ENCODE peak calls at places on chromosomes 1 and 21, in six cellular contexts. P is SJSA1; D is CD8-positive, alpha-beta T cell; V is brain microvascular endothelial cell; O is colonic mucosa; W is Panc1. K is an unnamed sample.

GRCh38 chr1:91501527-91501859 is 842 bp downstream of the CDC7 start:
- DNase-seq in V (peak), O (no peak), D (no peak), P (no peak), W (no peak), K (no peak)

GRCh38 chr1:51100264-51100880 is 1.7 kb upstream of the C1orf185 start:
- DNase-seq in W (no peak), D (no peak), V (no peak), O (no peak), P (no peak), K (no peak)

GRCh38 chr1:188904201-188904600 is 1573.5 kb downstream of the BRINP3 start:
- DNase-seq in D (no peak), O (no peak), P (no peak), V (no peak), W (no peak), K (no peak)

GRCh38 chr1:202281316-202282016 is 60.3 kb downstream of the UBE2T start:
- DNase-seq in V (peak), O (no peak), D (no peak), W (no peak), P (peak), K (peak)

GRCh38 chr1:223748405-223748772 is 36.0 kb downstream of the CAPN2 start:
- DNase-seq in O (no peak), D (no peak), W (no peak), V (no peak), P (peak), K (no peak)

GRCh38 chr1:63124666-63125191 is 197.6 kb upstream of the FOXD3 start:
- DNase-seq in O (no peak), P (peak), W (no peak), D (no peak), V (peak), K (peak)

GRCh38 chr1:46800742-46801141 is 1.9 kb downstream of the CYP4B1 start:
- DNase-seq in D (no peak), P (no peak), O (no peak), W (no peak), V (no peak), K (no peak)

GRCh38 chr1:25771246-25772114 is 28.5 kb upstream of the SELENON start:
- DNase-seq in O (peak), W (no peak), P (no peak), D (peak), V (no peak), K (peak)

GRCh38 chr1:17588048-17588781 is 48.7 kb downstream of the ARHGEF10L start:
- DNase-seq in D (no peak), P (peak), V (no peak), W (no peak), O (peak), K (no peak)

GRCh38 chr1:44645466-44646244 is 28.6 kb downstream of the TMEM53 start:
- DNase-seq in V (no peak), O (no peak), D (no peak), P (no peak), W (no peak), K (no peak)

GRCh38 chr1:184160236-184160635 is 108.7 kb downstream of the TSEN15 start:
- DNase-seq in O (no peak), V (peak), D (no peak), W (no peak), P (no peak), K (peak)

GRCh38 chr1:10962483-10962882 is 50.0 kb upstream of the TARDBP start:
- DNase-seq in P (no peak), D (no peak), V (no peak), O (no peak), W (no peak), K (no peak)

GRCh38 chr21:42386034-42386591 is 9.7 kb downstream of the TMPRSS3 start:
- DNase-seq in V (no peak), O (peak), P (no peak), W (no peak), D (no peak), K (no peak)
- H3K4me3 ChIP-seq in V (no peak), O (no peak), P (no peak), W (no peak), D (no peak), K (no peak)

GRCh38 chr1:38297852-38298251 is 251.3 kb upstream of the POU3F1 start:
- DNase-seq in P (peak), V (no peak), D (no peak), O (no peak), W (no peak), K (no peak)
- H3K4me3 ChIP-seq in P (no peak), V (no peak), D (no peak), O (no peak), W (no peak), K (no peak)

DNA sequence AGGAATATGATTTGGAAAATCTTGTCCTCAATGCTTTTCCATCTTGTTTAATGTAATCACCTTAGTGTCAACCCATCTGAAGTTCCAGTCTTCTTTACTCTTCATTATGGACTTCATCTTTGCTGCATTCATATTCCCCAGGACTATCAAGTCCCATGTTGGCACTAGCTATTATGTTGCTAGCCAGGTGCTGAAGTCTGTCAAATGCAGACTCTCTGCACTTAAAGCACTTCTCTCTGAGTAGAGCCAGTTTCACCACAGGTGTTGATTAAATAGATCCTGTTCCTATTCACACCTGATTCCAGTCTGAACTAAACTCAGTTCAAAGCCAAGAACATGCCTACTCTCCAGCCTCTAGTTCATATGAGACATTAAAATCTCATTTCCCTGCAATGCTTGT is 75.0 kb upstream of the PKN2 start:
- DNase-seq in O (no peak), D (no peak), P (no peak), V (no peak), W (no peak), K (no peak)
- H3K4me3 ChIP-seq in O (no peak), D (no peak), P (no peak), V (no peak), W (no peak), K (no peak)

DNA sequence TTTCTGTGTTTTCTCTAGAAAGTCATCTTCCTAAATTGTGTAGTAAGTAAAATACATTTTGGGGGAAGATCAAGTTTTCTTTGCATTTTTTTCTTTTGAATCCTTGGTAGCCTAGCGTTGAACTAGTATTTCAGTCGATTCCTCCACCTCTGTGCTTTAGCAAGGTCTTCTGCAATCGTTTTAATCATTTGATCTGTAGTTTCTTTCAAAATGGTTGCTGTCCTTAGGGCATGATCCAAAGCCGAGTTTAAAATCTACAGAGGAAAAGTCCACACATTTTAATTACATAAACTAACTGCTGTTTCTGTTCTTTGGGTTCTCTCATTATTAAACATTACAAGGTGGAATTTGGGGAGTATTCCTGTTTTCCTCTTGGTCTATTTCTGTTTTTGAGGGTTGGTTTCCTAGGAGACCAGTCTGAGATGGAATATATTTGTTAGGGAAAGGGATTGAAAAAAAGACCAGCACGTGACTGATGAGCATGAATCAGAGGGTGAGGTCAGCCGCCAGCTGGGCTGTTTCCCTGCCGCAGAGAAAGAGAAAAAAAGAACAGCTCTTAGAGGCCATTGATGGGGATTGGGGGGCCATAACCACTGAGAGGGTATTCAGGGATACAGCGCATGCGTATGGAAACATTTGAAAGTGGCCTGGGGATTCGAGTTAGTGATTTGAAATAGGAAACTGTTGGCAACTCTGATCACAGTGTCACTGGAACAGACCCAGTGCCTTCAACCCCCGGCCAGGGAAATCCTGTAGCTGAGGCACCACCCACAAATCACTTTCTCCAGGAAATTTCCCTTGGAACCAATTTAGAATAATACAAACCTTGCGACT is 40.6 kb downstream of the AKNAD1 start:
- DNase-seq in D (no peak), P (peak), O (peak), W (peak), V (peak), K (peak)
- H3K4me3 ChIP-seq in D (no peak), P (peak), O (peak), W (peak), V (peak), K (no peak)

GRCh38 chr1:3745071-3745470 is 7.2 kb upstream of the CCDC27 start:
- DNase-seq in O (no peak), P (no peak), W (no peak), V (no peak), D (no peak), K (no peak)

GRCh38 chr1:3746389-3746783 is 5.9 kb upstream of the CCDC27 start:
- DNase-seq in O (no peak), P (no peak), D (no peak), W (no peak), V (no peak), K (no peak)

GRCh38 chr1:3744646-3745045 is 7.6 kb upstream of the CCDC27 start:
- DNase-seq in O (no peak), P (no peak), W (no peak), V (no peak), D (no peak), K (no peak)

GRCh38 chr1:3746784-3747521 is 5.3 kb upstream of the CCDC27 start:
- DNase-seq in O (peak), V (peak), P (peak), W (peak), D (peak), K (peak)

GRCh38 chr1:3745590-3746381 is 6.5 kb upstream of the CCDC27 start:
- DNase-seq in V (no peak), W (no peak), D (no peak), P (no peak), O (no peak), K (no peak)
- H3K4me3 ChIP-seq in V (no peak), W (peak), D (no peak), P (no peak), O (no peak), K (no peak)

K was measured in kidney epithelial cell.